ENCODE peak calls at places on chromosomes 16 and 17, in seven cellular contexts. G is upper lobe of right lung, T is upper lobe of left lung, K is colonic mucosa, C is lung, F is fibroblast of villous mesenchyme, L is heart right ventricle. A is an unnamed sample.

GRCh38 chr16:3401719-3402397 is 843 bp downstream of the ZNF174 start:
- DNase-seq in T (no peak), C (no peak), F (peak; percentile 24), K (no peak), L (no peak), G (no peak), A (peak; percentile 24)

GRCh38 chr16:10501016-10501607 is 79.3 kb downstream of the EMP2 start:
- DNase-seq in G (no peak), L (no peak), C (no peak), F (no peak), K (no peak), T (no peak), A (no peak)

GRCh38 chr16:68275611-68276191 is 11.4 kb downstream of the SLC7A6 start:
- DNase-seq in C (no peak), G (no peak), L (no peak), T (no peak), F (no peak), K (no peak), A (no peak)

GRCh38 chr16:65698943-65699342 is 577.1 kb upstream of the CDH11 start:
- DNase-seq in L (no peak), G (no peak), T (no peak), K (no peak), C (no peak), F (peak; percentile 69), A (peak; percentile 25)

GRCh38 chr16:79776243-79776884 is 175.8 kb upstream of the MAF start:
- DNase-seq in T (no peak), F (peak; percentile 67), C (peak; percentile 32), K (peak; percentile 40), G (no peak), L (peak; percentile 23), A (peak; percentile 60)

GRCh38 chr17:39548494-39548893 is 59.2 kb downstream of the NEUROD2 start:
- DNase-seq in C (no peak), T (no peak), K (no peak), F (no peak), L (no peak), G (no peak), A (peak; percentile 23)

GRCh38 chr17:48504953-48505352 is 25.9 kb downstream of the HOXB1 start:
- DNase-seq in F (no peak), C (no peak), G (no peak), K (no peak), L (no peak), T (no peak), A (no peak)

GRCh38 chr16:9151597-9151996 is 60.2 kb downstream of the HAPSTR1 start:
- DNase-seq in T (no peak), K (no peak), C (no peak), L (no peak), G (no peak), F (peak; percentile 87), A (no peak)

GRCh38 chr16:71930013-71930563 is 34.8 kb downstream of the IST1 start:
- DNase-seq in G (no peak), F (no peak), K (no peak), T (no peak), C (no peak), L (no peak), A (no peak)

GRCh38 chr17:3754458-3755334 is 31.0 kb downstream of the HASPIN start:
- DNase-seq in F (no peak), K (peak; percentile 96), T (peak; percentile 95), G (peak; percentile 95), C (peak; percentile 93), L (no peak), A (no peak)

GRCh38 chr16:67100569-67101300 is 9.0 kb upstream of the PHAF1 start:
- DNase-seq in K (no peak), L (no peak), T (no peak), G (no peak), F (peak; percentile 63), C (no peak), A (peak; percentile 65)

GRCh38 chr17:29592850-29593545 is at the start of gene ANKRD13B:
- DNase-seq in C (no peak), K (peak; percentile 66), G (peak; percentile 73), L (peak; percentile 62), T (no peak), F (no peak), A (no peak)

GRCh38 chr17:47203984-47204721 is 5.0 kb upstream of the MYL4 start:
- DNase-seq in K (no peak), F (peak; percentile 43), G (no peak), C (no peak), T (no peak), L (no peak), A (no peak)

GRCh38 chr17:7687908-7688807 is at the start of gene WRAP53:
- DNase-seq in G (peak; percentile 97), C (peak; percentile 98), K (peak; percentile 99), L (peak; percentile 94), F (peak; percentile 99), T (peak; percentile 99), A (peak; percentile 100)

GRCh38 chr17:76536511-76537287 is 810 bp downstream of the CYGB start:
- DNase-seq in G (no peak), T (no peak), K (no peak), L (no peak), C (no peak), F (no peak), A (no peak)

GRCh38 chr17:76538281-76538931 is 897 bp upstream of the CYGB start:
- DNase-seq in T (no peak), L (no peak), G (peak; percentile 68), K (no peak), C (no peak), F (no peak), A (no peak)

GRCh38 chr17:76538941-76539340 is 903 bp upstream of the PRCD start:
- DNase-seq in L (no peak), F (no peak), C (no peak), G (no peak), K (no peak), T (no peak), A (no peak)

GRCh38 chr17:76537288-76537577 is 276 bp downstream of the CYGB start:
- DNase-seq in T (no peak), L (peak; percentile 68), C (no peak), K (no peak), F (peak; percentile 60), G (peak; percentile 77), A (no peak)

DNA sequence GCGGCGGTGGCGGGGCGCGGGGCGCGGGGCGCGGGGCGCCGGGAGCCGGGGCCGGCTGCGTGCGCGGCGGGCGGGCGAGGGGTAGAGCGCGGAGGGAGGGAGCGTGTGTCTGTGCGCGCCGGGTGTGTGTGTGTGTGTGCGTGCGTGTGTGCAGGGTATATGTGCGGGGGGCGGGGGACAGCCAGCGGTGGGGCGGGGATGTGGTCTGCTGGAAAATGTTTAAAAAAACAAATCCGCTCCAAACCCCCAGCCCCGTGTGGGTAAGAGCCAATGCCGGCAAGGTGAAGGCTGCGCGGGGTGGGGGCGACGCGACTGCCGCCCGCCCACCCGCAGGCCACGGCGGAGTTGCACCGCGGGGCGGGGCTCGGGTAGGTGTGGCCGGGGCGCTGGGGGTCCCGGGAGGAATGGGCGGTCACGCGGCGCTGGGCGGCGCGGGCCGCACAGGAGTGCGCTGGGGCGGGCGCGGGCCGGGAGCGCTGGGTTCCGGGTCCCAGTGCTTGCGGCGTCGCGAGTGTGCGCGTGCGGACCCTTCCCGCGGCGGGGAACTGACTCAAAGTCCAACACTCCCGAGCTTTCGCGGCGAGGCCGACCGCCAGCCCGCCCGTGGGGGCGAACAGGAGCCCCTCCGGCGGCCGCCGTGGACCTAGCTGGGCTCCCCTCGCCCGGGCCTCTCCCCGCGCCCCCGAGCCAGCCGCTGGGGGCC is at the start of gene CYGB:
- DNase-seq in K (no peak), L (peak; percentile 78), G (peak; percentile 75), F (peak; percentile 86), T (no peak), C (no peak), A (no peak)
- H3K4me3 ChIP-seq in K (peak within 1 kb of the TSS; percentile 31), L (peak within 1 kb of the TSS; percentile 56), G (peak within 1 kb of the TSS; percentile 53), F (peak within 1 kb of the TSS; percentile 72), T (peak within 1 kb of the TSS; percentile 47), C (peak within 1 kb of the TSS; percentile 25), A (peak within 1 kb of the TSS; percentile 28)

DNA sequence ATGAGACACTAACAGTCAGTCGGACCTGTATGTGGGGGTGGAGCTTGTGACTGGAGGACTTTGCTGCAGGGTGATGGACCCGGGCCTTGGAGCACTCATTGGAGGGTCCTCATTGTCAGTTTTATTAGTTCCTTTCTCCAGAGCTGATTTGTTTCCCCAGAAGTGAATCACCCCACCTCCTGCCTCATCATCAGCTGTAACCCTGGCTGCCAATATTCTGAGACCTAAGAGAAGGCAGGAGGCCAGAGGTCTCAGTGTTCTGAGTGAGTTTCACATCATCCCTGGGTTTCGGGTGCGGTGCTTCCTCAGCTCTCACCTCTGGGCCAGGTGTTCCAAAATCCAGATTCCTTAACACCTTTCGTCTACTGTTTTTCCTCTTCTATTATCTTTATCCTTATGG is 49.9 kb upstream of the KIFC3 start:
- DNase-seq in K (no peak), F (no peak), T (no peak), C (no peak), G (no peak), L (no peak), A (no peak)
- TF ChIP-seq CTCF in K (no peak), F (no peak), T (no peak), C (no peak), G (no peak), L (no peak), A (no peak)

DNA sequence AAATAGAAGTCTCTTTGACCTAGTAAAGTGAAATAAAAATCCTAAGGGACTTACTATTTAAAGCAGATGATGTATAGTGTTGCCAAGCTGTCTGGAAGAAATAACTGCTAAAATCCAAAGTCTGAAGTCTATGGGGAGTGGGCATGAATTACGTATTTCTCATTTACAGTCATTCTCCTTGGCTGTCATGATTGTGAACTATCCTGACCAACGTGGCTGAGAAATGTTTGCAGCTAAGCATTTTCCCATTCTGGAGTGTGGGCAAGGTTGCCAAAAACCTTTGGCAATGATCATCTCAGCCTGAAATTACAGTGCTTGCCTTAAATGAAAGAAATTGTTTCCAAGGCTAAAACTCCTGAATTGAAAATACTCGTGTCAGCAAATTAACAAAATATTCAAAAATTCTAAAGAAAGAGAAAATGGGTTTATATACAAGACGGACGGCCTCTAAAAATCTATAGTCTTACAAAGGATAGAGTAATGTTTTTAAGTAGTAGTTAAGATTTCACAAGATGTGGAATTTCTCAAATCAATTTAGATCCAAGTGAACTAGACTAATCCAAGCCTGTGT is 77.0 kb downstream of the CACNG1 start:
- DNase-seq in F (no peak), T (no peak), L (no peak), K (no peak), C (no peak), G (no peak), A (no peak)
- H3K4me3 ChIP-seq in F (no peak overlapping the region), T (no peak overlapping the region), L (no peak overlapping the region), K (no peak overlapping the region), C (no peak overlapping the region), G (no peak overlapping the region), A (no peak overlapping the region)

DNA sequence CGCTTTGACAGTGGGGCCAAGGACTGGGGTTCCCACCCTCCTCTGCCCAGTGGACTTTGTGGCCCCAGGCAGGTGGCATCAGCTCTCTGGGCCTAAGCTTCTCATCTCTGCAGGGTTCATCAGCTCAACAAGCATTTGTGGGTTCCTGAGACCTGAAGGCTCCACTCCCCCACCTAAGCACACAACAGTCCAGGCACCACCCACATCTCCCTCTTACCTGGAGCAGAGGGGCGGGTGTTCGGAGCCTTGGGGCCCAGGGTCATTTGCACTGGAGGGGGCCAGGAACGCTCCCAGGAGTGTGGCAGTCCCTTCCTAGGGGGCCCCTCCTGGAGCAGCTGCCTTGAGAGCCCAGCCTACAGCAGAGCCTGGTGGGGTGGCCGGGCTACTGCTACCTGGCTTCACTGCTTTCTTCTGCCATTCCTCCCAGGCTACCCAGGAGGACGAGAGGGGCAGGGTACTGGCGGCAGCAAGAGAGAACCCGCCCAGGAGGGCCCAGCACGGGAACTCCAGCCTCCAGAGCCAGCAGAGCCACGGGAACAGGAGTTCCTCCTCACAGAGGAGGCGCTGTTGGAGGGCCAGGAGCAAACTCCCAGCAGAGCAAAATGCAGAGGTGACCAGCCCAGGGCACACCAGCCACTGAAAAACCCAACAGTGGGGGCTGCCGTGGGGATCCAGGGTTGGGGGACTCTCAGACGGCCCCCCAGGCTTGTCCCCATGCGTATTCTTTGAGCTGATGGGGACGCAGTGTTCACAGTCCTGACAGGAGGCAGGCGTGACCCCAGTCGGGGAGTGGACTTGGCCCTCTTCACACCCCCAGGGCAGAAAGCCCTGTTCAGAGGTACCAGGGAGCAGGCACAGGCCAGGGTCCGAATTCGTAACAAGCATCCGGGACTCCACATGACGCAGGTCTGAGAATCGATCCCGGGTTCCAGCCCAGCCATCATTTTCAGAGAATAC is 35.1 kb upstream of the SLC38A10 start:
- DNase-seq in K (peak; percentile 70), C (no peak), G (peak; percentile 84), L (no peak), T (peak; percentile 73), F (no peak), A (no peak)
- TF ChIP-seq CTCF in K (no peak), C (no peak), G (no peak), L (no peak), T (no peak), F (no peak), A (peak; percentile 22)